ENCODE peak calls at places on chromosomes 16 and 17, in seven cellular contexts. F, K, J, H, A, Y and P are unnamed samples. For H3K9me3, the result is how much of the 10 kb centered on the place peaks cover.

GRCh38 chr17:7293131-7293557 is 1.3 kb downstream of the YBX2 start:
- DNase-seq in F (no peak), K (no peak), J (no peak), H (no peak), A (no peak), Y (no peak), P (no peak)

GRCh38 chr17:59353106-59353854 is 21.8 kb downstream of the YPEL2 start:
- DNase-seq in F (no peak), K (no peak), J (no peak), H (no peak), A (no peak), Y (no peak), P (no peak)

GRCh38 chr17:27485711-27486495 is 29.7 kb downstream of the KSR1 start:
- DNase-seq in F (no peak), K (no peak), J (no peak), H (no peak), A (no peak), Y (peak), P (no peak)

GRCh38 chr16:46857261-46857962 is 26.4 kb upstream of the C16orf87 start:
- DNase-seq in F (no peak), K (peak), J (peak), H (no peak), A (peak), Y (no peak), P (no peak)

GRCh38 chr16:75758215-75758614 is 31.9 kb upstream of the CPHXL start:
- DNase-seq in F (no peak), K (peak), J (no peak), H (no peak), A (no peak), Y (no peak), P (no peak)

GRCh38 chr16:27383511-27384243 is 18.3 kb upstream of the IL21R start:
- DNase-seq in F (peak), K (no peak), J (no peak), H (no peak), A (peak), Y (peak), P (no peak)

GRCh38 chr16:66705790-66706505 is 9.4 kb upstream of the CMTM4 start:
- DNase-seq in F (peak), K (no peak), J (peak), H (no peak), A (peak), Y (peak), P (no peak)

GRCh38 chr16:66878067-66878466 is 2.2 kb upstream of the PDP2 start:
- DNase-seq in F (no peak), K (no peak), J (no peak), H (no peak), A (no peak), Y (no peak), P (no peak)

GRCh38 chr17:12137859-12138258 is 117.2 kb downstream of the MAP2K4 start:
- DNase-seq in F (no peak), K (no peak), J (no peak), H (no peak), A (no peak), Y (no peak), P (no peak)

GRCh38 chr16:53882310-53882709 is 178.4 kb downstream of the FTO start:
- DNase-seq in F (no peak), K (no peak), J (no peak), H (no peak), A (no peak), Y (no peak), P (no peak)

GRCh38 chr17:9755083-9755482 is 36.3 kb downstream of the DHRS7C start:
- DNase-seq in F (no peak), K (no peak), J (no peak), H (no peak), A (no peak), Y (no peak), P (no peak)

GRCh38 chr17:79993390-79994221 is 42.1 kb downstream of the TBC1D16 start:
- DNase-seq in F (peak), K (peak), J (peak), H (peak), A (peak), Y (peak), P (no peak)

GRCh38 chr17:57669671-57670529 is 75.2 kb downstream of the CCDC182 start:
- DNase-seq in F (peak), K (no peak), J (peak), H (no peak), A (peak), Y (no peak), P (no peak)

GRCh38 chr17:4999429-5000093 is 1.8 kb downstream of the KIF1C start:
- DNase-seq in F (no peak), K (no peak), J (no peak), H (no peak), A (no peak), Y (no peak), P (no peak)

GRCh38 chr17:80363120-80363515 is 51.8 kb upstream of the ENDOV start:
- DNase-seq in F (no peak), K (peak), J (no peak), H (no peak), A (peak), Y (no peak), P (no peak)

GRCh38 chr17:56319531-56319930 is 166.3 kb downstream of the ANKFN1 start:
- DNase-seq in F (no peak), K (peak), J (no peak), H (no peak), A (no peak), Y (no peak), P (peak)

GRCh38 chr17:82942166-82943130 is 102.6 kb upstream of the ZNF750 start:
- DNase-seq in F (no peak), K (no peak), J (no peak), H (no peak), A (peak), Y (peak), P (no peak)
- H3K9me3 ChIP-seq in F (under half), K (under half), J (under half), H (under half), A (under half), Y (under half), P (under half)

GRCh38 chr16:80027007-80027965 is 426.7 kb upstream of the MAF start:
- DNase-seq in F (peak), K (peak), J (peak), H (peak), A (peak), Y (peak), P (peak)
- H3K4me3 ChIP-seq in F (no peak), K (no peak), J (no peak), H (no peak), A (no peak), Y (no peak), P (no peak)

GRCh38 chr16:57623251-57624043 is 5.0 kb upstream of the ADGRG1 start:
- DNase-seq in F (no peak), K (peak), J (peak), H (no peak), A (peak), Y (peak), P (no peak)

GRCh38 chr16:57622361-57623250 is 5.8 kb upstream of the ADGRG1 start:
- DNase-seq in F (no peak), K (no peak), J (no peak), H (no peak), A (peak), Y (peak), P (no peak)

GRCh38 chr16:57626420-57627170 is 1.8 kb upstream of the ADGRG1 start:
- DNase-seq in F (no peak), K (no peak), J (no peak), H (no peak), A (peak), Y (no peak), P (no peak)

GRCh38 chr16:57624806-57625500 is 3.5 kb upstream of the ADGRG1 start:
- DNase-seq in F (no peak), K (peak), J (no peak), H (no peak), A (peak), Y (no peak), P (no peak)

GRCh38 chr16:57624044-57624688 is 4.3 kb upstream of the ADGRG1 start:
- DNase-seq in F (no peak), K (no peak), J (no peak), H (no peak), A (peak), Y (no peak), P (no peak)
- H3K27ac ChIP-seq in F (no peak), K (no peak), J (no peak), H (no peak), A (no peak), Y (no peak), P (no peak)

GRCh38 chr16:31920373-31920772 is 46.8 kb downstream of the ZNF267 start:
- DNase-seq in F (no peak), K (no peak), J (no peak), H (no peak), A (no peak), Y (no peak), P (no peak)
- H3K9me3 ChIP-seq in F (half or more), K (under half), J (under half), H (under half), A (half or more), Y (half or more), P (under half)